ENCODE peak calls at places on chromosomes 5 and 9, in six cellular contexts. H is DND-41, E is H9, V is HCT116, L is cardiac muscle cell, T is left ventricle myocardium inferior. Z is an unnamed sample.

GRCh38 chr9:115633099-115633498 is 515.1 kb upstream of the TNC start:
- DNase-seq in H (no peak), E (no peak), V (no peak), L (no peak), T (no peak), Z (no peak)

GRCh38 chr9:98365227-98365669 is 109.8 kb upstream of the TBC1D2 start:
- DNase-seq in H (peak; percentile 37), E (no peak), V (peak; percentile 41), L (no peak), T (no peak), Z (no peak)

GRCh38 chr5:89582768-89583339 is 699.9 kb upstream of the MEF2C start:
- DNase-seq in H (no peak), E (no peak), V (no peak), L (no peak), T (no peak), Z (no peak)

GRCh38 chr5:2684606-2685005 is 66.9 kb downstream of the IRX2 start:
- DNase-seq in H (no peak), E (no peak), V (no peak), L (no peak), T (no peak), Z (no peak)

GRCh38 chr9:113397077-113397696 is 3.9 kb downstream of the ALAD start:
- DNase-seq in H (no peak), E (no peak), V (no peak), L (no peak), T (no peak), Z (no peak)

GRCh38 chr5:93637697-93638096 is 54.7 kb downstream of the NR2F1 start:
- DNase-seq in H (no peak), E (no peak), V (no peak), L (no peak), T (no peak), Z (no peak)

GRCh38 chr5:151892393-151892792 is 32.3 kb downstream of the GLRA1 start:
- DNase-seq in H (no peak), E (no peak), V (no peak), L (no peak), T (no peak), Z (no peak)

GRCh38 chr9:3495850-3496249 is 30.0 kb downstream of the RFX3 start:
- DNase-seq in H (no peak), E (no peak), V (no peak), L (no peak), T (no peak), Z (no peak)

GRCh38 chr9:114000063-114000454 is 78.0 kb downstream of the AMBP start:
- DNase-seq in H (no peak), E (peak; percentile 9), V (no peak), L (no peak), T (no peak), Z (no peak)

GRCh38 chr9:10678790-10679189 is 66.0 kb upstream of the PTPRD start:
- DNase-seq in H (no peak), E (no peak), V (no peak), L (no peak), T (no peak), Z (no peak)

GRCh38 chr5:140358738-140359310 is 1.2 kb upstream of the SLC4A9 start:
- DNase-seq in H (no peak), E (peak; percentile 72), V (no peak), L (peak; percentile 51), T (no peak), Z (no peak)

GRCh38 chr9:113376634-113377531 is at the start of gene HDHD3:
- DNase-seq in H (peak; percentile 76), E (peak; percentile 86), V (peak; percentile 48), L (peak; percentile 90), T (peak; percentile 51), Z (peak; percentile 92)

GRCh38 chr9:121950441-121950840 is 142.7 kb downstream of the TTLL11 start:
- DNase-seq in H (no peak), E (no peak), V (no peak), L (no peak), T (no peak), Z (no peak)

GRCh38 chr5:123155511-123155923 is 66.5 kb downstream of the PRDM6 start:
- DNase-seq in H (no peak), E (no peak), V (no peak), L (no peak), T (no peak), Z (no peak)

GRCh38 chr9:70285246-70285645 is 26.5 kb downstream of the SMC5 start:
- DNase-seq in H (no peak), E (no peak), V (no peak), L (no peak), T (no peak), Z (no peak)

GRCh38 chr5:154194348-154195329 is 4.1 kb downstream of the GALNT10 start:
- DNase-seq in H (no peak), E (peak; percentile 71), V (no peak), L (peak; percentile 35), T (no peak), Z (no peak)

GRCh38 chr5:167899490-167899889 is 392.0 kb upstream of the WWC1 start:
- DNase-seq in H (no peak), E (no peak), V (no peak), L (no peak), T (no peak), Z (no peak)

GRCh38 chr5:80707645-80708044 is 52.9 kb upstream of the DHFR start:
- DNase-seq in H (no peak), E (no peak), V (no peak), L (no peak), T (no peak), Z (no peak)

GRCh38 chr5:143134269-143134668 is 269.2 kb downstream of the NR3C1 start:
- DNase-seq in H (no peak), E (no peak), V (no peak), L (no peak), T (no peak), Z (no peak)

GRCh38 chr9:22054529-22054928 is 45.4 kb upstream of the CDKN2B start:
- DNase-seq in H (no peak), E (no peak), V (no peak), L (no peak), T (no peak), Z (no peak)

GRCh38 chr5:56233230-56233629 is at the start of gene ANKRD55:
- DNase-seq in H (no peak), E (no peak), V (no peak), L (peak; percentile 4), T (no peak), Z (no peak)

GRCh38 chr9:131739988-131740648 is at the start of gene RAPGEF1:
- DNase-seq in H (peak; percentile 72), E (peak; percentile 66), V (no peak), L (peak; percentile 76), T (peak; percentile 76), Z (peak; percentile 68)

GRCh38 chr5:111735829-111736228 is 21.2 kb downstream of the NREP start:
- DNase-seq in H (no peak), E (peak; percentile 58), V (no peak), L (no peak), T (peak; percentile 39), Z (peak; percentile 88)

DNA sequence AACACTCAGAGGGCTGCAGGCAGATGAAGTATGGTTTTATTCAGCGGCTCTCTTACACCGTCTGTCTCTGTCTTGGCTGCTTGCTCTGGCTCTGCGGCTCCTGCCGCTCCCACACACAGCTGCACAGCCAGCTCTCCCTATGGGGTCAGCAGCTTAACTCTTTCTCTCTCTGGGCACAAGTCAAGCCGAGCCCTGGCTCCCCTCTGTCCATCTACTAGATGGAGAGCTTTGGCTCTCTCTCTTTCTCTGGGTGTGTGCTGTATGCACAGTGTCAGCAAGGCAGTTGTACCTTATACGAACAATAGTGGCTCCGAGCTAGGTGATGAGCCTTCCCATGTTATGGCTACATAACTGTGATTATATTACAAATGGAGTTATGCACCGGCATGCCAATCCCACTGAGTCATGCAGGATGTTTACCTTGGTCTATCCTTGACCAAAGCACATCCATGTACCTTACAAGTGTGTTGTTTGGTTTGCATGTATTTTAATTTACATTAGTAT is 19.3 kb upstream of the PPP2CA start:
- DNase-seq in H (no peak), E (peak; percentile 56), V (no peak), L (peak; percentile 18), T (no peak), Z (no peak)
- H3K4me1 ChIP-seq in H (no peaks in the 10 kb centered on the region), E (peaks cover 8% of the 10 kb centered on the region), V (peaks cover 44% of the 10 kb centered on the region), L (peaks cover 9% of the 10 kb centered on the region), T (peaks cover 64% of the 10 kb centered on the region), Z (no peaks in the 10 kb centered on the region)

DNA sequence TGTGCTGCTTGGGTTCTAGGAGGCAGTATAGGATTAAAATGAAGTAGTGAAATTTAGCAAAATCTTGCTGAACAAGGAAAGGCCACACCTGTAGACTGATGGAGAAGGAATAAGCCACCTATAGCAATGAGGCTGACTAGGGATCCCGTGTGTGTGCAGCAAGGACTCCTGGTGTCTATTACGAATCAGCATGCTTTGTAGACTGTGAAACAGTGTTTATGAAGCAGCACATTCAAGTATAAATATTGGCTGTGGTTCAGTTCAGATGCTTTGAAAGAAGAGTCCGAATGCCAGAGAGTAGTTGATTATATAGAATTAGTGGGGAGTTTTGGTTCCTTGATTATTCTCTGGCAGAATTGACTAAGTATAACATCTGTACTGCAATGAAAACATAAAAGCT is 41.8 kb downstream of the CAST start:
- DNase-seq in H (no peak), E (no peak), V (no peak), L (no peak), T (no peak), Z (no peak)
- H3K4me1 ChIP-seq in H (no peaks in the 10 kb centered on the region), E (peaks cover 3% of the 10 kb centered on the region), V (peaks cover 49% of the 10 kb centered on the region), L (peaks cover 22% of the 10 kb centered on the region), T (peaks cover 97% of the 10 kb centered on the region), Z (peaks cover 40% of the 10 kb centered on the region)

DNA sequence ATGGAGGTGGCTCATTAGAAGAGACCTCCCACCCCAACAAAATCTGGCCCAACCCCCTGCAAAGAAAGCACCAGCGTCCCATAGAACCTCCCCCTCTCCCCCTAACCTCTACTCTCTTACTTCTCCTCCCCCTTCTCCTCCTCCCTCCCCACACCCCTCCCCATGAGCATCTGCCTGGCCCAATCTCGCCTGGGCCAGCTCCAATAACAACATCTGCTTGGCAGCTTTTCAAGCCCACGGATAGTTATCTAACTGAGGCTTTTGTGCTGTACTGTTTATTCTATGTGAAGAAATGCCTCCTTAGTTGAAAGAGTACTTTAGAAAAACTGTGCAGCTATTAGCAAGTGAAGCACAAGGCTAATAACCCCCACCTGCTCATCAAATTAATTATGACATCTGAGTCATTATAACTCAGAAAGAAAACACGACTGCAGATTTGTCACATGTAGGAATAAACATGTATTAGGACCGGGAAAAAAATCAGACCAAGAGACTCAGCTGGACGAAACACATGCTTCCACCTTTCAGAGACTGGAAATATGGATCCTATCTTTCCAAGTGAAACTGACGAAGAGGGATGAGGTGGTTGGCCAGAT is 42.8 kb downstream of the NFIB start:
- DNase-seq in H (no peak), E (peak; percentile 37), V (no peak), L (peak; percentile 8), T (peak; percentile 74), Z (peak; percentile 65)
- H3K4me1 ChIP-seq in H (no peaks in the 10 kb centered on the region), E (peaks cover 12% of the 10 kb centered on the region), V (no peaks in the 10 kb centered on the region), L (peaks cover 34% of the 10 kb centered on the region), T (peaks cover 81% of the 10 kb centered on the region), Z (peaks cover 21% of the 10 kb centered on the region)

DNA sequence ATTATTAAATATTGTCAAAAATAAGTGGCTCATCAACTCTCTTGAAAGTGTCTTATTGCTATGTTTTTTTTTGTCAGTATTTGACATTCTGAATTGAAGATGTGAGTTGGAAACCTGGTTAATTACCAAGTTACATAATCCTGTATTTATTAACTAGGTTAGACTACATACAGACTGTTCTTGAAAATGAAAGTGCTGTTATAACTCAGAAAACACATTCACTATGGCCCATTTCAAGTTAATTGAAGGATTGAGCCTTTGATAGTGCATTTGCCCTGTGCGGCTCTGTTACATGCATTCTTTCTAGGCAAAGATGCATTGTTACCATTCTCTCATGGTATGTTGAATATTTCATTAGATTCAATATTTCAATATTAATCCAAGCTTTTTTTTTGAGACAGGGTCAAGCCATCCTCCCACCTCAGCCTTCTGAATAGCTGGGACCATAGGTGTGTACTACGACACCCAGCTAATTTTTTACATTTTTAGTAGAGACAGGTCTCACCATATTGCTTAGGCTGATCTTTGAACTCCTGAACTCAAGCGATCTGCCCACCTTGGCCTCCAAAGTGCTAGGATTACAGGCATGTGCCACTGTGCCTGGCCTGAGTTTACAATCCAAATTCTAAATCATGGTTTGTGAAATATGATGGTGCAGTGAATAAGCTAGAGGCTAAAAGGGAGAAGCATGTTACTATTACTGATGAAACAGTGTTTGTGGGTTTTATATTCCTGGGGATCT is 10.0 kb downstream of the CTNNA1 start:
- DNase-seq in H (no peak), E (no peak), V (no peak), L (no peak), T (no peak), Z (no peak)
- H3K4me1 ChIP-seq in H (peaks cover 20% of the 10 kb centered on the region), E (no peaks in the 10 kb centered on the region), V (no peaks in the 10 kb centered on the region), L (peaks cover 13% of the 10 kb centered on the region), T (peaks cover 97% of the 10 kb centered on the region), Z (peaks cover 5% of the 10 kb centered on the region)

Z was measured in adrenal gland.